ENCODE peak calls at places on chromosomes 7 and 10, in ten cellular contexts. One of them, this sample, is unnamed.

GRCh38 chr7:44256459-44256858 is 55.7 kb downstream of the YKT6 start:
- DNase-seq in SJSA1: no peak
- DNase-seq in heart left ventricle: peak
- DNase-seq in BJ: no peak
- DNase-seq in DND-41: no peak
- DNase-seq in dorsolateral prefrontal cortex: no peak
- DNase-seq in A549: no peak
- DNase-seq in NT2/D1: no peak
- DNase-seq in WERI-Rb-1: no peak
- DNase-seq in hepatocyte: no peak
- DNase-seq in this sample: no peak

GRCh38 chr7:66837661-66838060 is 83.4 kb upstream of the TMEM248 start:
- DNase-seq in SJSA1: no peak
- DNase-seq in heart left ventricle: no peak
- DNase-seq in BJ: no peak
- DNase-seq in DND-41: no peak
- DNase-seq in dorsolateral prefrontal cortex: no peak
- DNase-seq in A549: no peak
- DNase-seq in NT2/D1: no peak
- DNase-seq in WERI-Rb-1: no peak
- DNase-seq in hepatocyte: no peak
- DNase-seq in this sample: no peak

GRCh38 chr10:43292745-43293676 is 26.1 kb upstream of the RASGEF1A start:
- DNase-seq in SJSA1: no peak
- DNase-seq in heart left ventricle: peak
- DNase-seq in BJ: no peak
- DNase-seq in DND-41: peak
- DNase-seq in dorsolateral prefrontal cortex: peak
- DNase-seq in A549: peak
- DNase-seq in NT2/D1: no peak
- DNase-seq in WERI-Rb-1: peak
- DNase-seq in hepatocyte: peak
- DNase-seq in this sample: peak

GRCh38 chr7:151239837-151240459 is 7.7 kb downstream of the CHPF2 start:
- DNase-seq in SJSA1: no peak
- DNase-seq in heart left ventricle: no peak
- DNase-seq in BJ: no peak
- DNase-seq in DND-41: no peak
- DNase-seq in dorsolateral prefrontal cortex: peak
- DNase-seq in A549: no peak
- DNase-seq in NT2/D1: no peak
- DNase-seq in WERI-Rb-1: no peak
- DNase-seq in hepatocyte: no peak
- DNase-seq in this sample: no peak

GRCh38 chr7:104943502-104944343 is 70.3 kb upstream of the KMT2E start:
- DNase-seq in SJSA1: peak
- DNase-seq in heart left ventricle: peak
- DNase-seq in BJ: no peak
- DNase-seq in DND-41: peak
- DNase-seq in dorsolateral prefrontal cortex: no peak
- DNase-seq in A549: peak
- DNase-seq in NT2/D1: no peak
- DNase-seq in WERI-Rb-1: no peak
- DNase-seq in hepatocyte: peak
- DNase-seq in this sample: peak

GRCh38 chr7:111530356-111530668 is 32.0 kb downstream of the IMMP2L start:
- DNase-seq in SJSA1: no peak
- DNase-seq in heart left ventricle: no peak
- DNase-seq in BJ: no peak
- DNase-seq in DND-41: no peak
- DNase-seq in dorsolateral prefrontal cortex: no peak
- DNase-seq in A549: no peak
- DNase-seq in NT2/D1: no peak
- DNase-seq in WERI-Rb-1: no peak
- DNase-seq in hepatocyte: no peak
- DNase-seq in this sample: no peak

GRCh38 chr7:108454674-108455523 is 1.3 kb downstream of the NRCAM start:
- DNase-seq in SJSA1: no peak
- DNase-seq in heart left ventricle: no peak
- DNase-seq in BJ: no peak
- DNase-seq in DND-41: no peak
- DNase-seq in dorsolateral prefrontal cortex: peak
- DNase-seq in A549: peak
- DNase-seq in NT2/D1: peak
- DNase-seq in WERI-Rb-1: peak
- DNase-seq in hepatocyte: peak
- DNase-seq in this sample: no peak

GRCh38 chr7:27678617-27679260 is 16.1 kb upstream of the HIBADH start:
- DNase-seq in SJSA1: no peak
- DNase-seq in heart left ventricle: no peak
- DNase-seq in BJ: no peak
- DNase-seq in DND-41: no peak
- DNase-seq in dorsolateral prefrontal cortex: no peak
- DNase-seq in A549: peak
- DNase-seq in NT2/D1: no peak
- DNase-seq in WERI-Rb-1: no peak
- DNase-seq in hepatocyte: no peak
- DNase-seq in this sample: no peak

GRCh38 chr10:78535716-78536218 is 502.1 kb downstream of the RPS24 start:
- DNase-seq in SJSA1: no peak
- DNase-seq in heart left ventricle: no peak
- DNase-seq in BJ: no peak
- DNase-seq in DND-41: no peak
- DNase-seq in dorsolateral prefrontal cortex: no peak
- DNase-seq in A549: no peak
- DNase-seq in NT2/D1: no peak
- DNase-seq in WERI-Rb-1: no peak
- DNase-seq in hepatocyte: peak
- DNase-seq in this sample: no peak

DNA sequence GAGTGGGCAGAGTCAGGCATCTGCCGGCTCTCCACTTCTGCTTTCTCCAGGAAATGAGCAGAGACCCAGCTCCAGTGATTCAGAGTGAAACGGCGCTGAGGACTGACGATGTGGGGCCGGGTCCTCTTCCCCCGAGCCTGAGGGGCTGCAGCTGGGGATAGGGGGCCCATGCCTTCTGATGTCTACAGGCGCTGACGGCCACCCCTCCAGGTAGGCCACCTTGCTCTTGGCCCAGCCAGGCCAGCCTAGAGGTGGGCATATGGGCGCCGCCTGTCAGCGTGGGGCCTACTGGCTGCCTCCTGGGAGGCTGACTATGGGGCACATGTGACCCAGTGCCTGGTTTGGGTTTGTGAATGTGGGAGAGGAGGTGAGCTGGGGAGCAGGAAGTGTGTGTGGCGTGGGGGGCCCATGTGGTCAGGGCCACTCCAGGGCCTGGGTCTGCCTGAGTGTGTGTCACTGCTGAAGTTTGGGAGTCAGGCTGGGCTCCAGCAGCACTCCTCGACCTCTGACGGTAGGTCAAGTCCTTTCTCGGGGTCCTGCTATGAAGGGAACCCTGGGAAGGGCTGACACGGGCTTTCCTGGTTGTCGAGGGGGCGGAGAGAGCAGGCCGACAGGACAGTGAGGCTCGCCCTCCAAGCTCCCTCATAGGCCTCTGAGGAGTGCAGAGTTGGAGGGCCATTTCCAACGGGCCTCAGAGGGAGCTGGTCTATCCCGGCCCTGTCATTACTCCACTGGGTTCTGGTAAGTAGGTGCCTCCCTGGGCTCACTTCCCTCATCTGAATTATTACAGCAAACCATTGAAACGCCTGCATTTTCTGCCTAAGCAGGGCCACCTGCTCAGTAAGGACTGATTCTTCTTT is at the start of gene WDFY4:
- DNase-seq in SJSA1: no peak
- DNase-seq in heart left ventricle: peak
- DNase-seq in BJ: no peak
- DNase-seq in DND-41: no peak
- DNase-seq in dorsolateral prefrontal cortex: no peak
- DNase-seq in A549: no peak
- DNase-seq in NT2/D1: no peak
- DNase-seq in WERI-Rb-1: no peak
- DNase-seq in hepatocyte: no peak
- DNase-seq in this sample: peak
- H3K4me3 ChIP-seq in SJSA1: no peak
- H3K4me3 ChIP-seq in heart left ventricle: peak
- H3K4me3 ChIP-seq in BJ: no peak
- H3K4me3 ChIP-seq in DND-41: no peak
- H3K4me3 ChIP-seq in dorsolateral prefrontal cortex: peak
- H3K4me3 ChIP-seq in A549: no peak
- H3K4me3 ChIP-seq in NT2/D1: no peak
- H3K4me3 ChIP-seq in WERI-Rb-1: no peak
- H3K4me3 ChIP-seq in hepatocyte: no peak
- H3K4me3 ChIP-seq in this sample: peak

DNA sequence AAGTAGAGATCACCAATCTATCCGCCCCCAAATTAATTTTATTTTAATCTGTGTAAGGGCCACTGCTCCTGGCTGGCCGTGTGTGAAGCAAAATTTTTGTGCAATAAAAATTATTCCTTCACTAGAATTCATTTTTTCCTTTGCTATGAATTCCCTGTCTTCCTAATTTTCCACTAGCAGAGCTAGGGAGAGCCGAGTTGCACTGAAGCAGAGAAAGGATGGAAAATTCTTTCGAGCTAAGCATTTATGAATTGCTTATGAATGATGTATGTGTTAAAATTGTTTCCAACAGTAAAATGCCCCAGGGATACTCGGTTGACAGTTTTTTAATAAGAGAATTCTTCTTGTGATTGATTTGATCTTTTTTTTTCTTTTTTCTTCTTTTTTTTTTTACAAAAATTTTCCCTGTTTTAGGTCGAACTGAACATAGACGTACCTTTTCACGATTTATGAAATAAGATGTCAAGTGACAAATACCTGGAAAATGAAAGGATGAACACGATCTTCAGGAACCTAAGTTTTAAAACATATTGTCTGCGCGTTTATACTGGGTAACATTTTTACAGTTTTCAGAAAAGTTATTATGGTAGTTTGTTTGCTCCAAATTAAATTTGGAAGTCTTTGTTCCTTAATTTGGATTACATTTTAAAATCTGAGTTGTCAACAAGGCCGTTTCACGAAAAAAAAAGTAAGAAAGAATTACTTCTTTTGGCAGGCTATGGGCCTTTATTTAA is 288.8 kb upstream of the NFE2L3 start:
- DNase-seq in SJSA1: no peak
- DNase-seq in heart left ventricle: no peak
- DNase-seq in BJ: no peak
- DNase-seq in DND-41: no peak
- DNase-seq in dorsolateral prefrontal cortex: no peak
- DNase-seq in A549: no peak
- DNase-seq in NT2/D1: no peak
- DNase-seq in WERI-Rb-1: no peak
- DNase-seq in hepatocyte: no peak
- DNase-seq in this sample: no peak
- H3K4me3 ChIP-seq in SJSA1: no peak
- H3K4me3 ChIP-seq in heart left ventricle: peak
- H3K4me3 ChIP-seq in BJ: no peak
- H3K4me3 ChIP-seq in DND-41: no peak
- H3K4me3 ChIP-seq in dorsolateral prefrontal cortex: no peak
- H3K4me3 ChIP-seq in A549: peak
- H3K4me3 ChIP-seq in NT2/D1: no peak
- H3K4me3 ChIP-seq in WERI-Rb-1: peak
- H3K4me3 ChIP-seq in hepatocyte: no peak
- H3K4me3 ChIP-seq in this sample: peak

DNA sequence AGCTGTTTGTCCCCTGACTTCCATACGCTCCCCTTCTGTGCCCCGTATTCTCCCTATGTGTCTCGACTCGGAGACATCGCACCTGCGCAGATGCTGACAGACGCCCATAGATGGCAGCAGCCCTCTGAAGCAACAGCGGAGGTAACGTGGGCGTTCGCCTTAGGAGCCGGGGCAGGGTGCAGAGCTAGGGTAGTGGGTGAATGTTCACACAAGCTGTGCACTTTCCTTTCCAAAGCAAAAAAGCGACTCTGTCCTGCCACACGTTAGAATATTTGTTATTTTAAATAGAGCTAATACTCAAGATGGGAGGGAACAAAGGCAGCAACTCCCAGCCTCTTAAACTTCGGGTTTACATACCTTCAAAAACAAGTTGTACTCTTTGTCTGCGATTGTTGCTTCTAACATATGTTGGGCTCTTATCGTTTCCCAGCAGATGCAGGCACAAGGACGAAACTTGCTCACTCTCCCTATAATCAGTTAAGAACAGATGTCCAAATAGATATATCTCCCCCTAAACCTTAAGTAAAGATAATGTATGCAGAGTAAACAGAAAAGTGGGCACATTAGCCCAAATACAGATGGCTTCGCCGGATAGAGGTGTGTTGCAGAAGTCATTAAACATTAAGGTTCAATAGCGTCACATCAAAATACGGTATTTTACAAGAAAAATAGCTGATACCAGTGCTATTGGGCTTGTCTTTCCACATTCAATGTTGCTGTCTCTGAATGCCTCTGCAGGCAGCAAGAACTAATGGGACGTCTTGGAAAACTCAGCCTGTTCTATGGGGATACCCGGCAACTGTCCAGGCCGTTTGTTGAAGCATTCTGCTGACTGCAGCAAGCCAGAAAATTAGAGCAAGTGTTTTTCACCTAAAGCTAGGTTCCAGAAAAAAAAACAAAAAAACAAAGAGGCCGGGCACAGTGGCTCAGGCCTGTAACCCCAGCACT is 340.3 kb upstream of the PRKCQ start:
- DNase-seq in SJSA1: no peak
- DNase-seq in heart left ventricle: peak
- DNase-seq in BJ: no peak
- DNase-seq in DND-41: peak
- DNase-seq in dorsolateral prefrontal cortex: peak
- DNase-seq in A549: peak
- DNase-seq in NT2/D1: peak
- DNase-seq in WERI-Rb-1: peak
- DNase-seq in hepatocyte: peak
- DNase-seq in this sample: peak
- H3K4me3 ChIP-seq in SJSA1: no peak
- H3K4me3 ChIP-seq in heart left ventricle: no peak
- H3K4me3 ChIP-seq in BJ: no peak
- H3K4me3 ChIP-seq in DND-41: no peak
- H3K4me3 ChIP-seq in dorsolateral prefrontal cortex: peak
- H3K4me3 ChIP-seq in A549: peak
- H3K4me3 ChIP-seq in NT2/D1: no peak
- H3K4me3 ChIP-seq in WERI-Rb-1: no peak
- H3K4me3 ChIP-seq in hepatocyte: no peak
- H3K4me3 ChIP-seq in this sample: no peak

GRCh38 chr7:128344431-128344774 is 695 bp upstream of the RBM28 start:
- DNase-seq in SJSA1: no peak
- DNase-seq in heart left ventricle: no peak
- DNase-seq in BJ: no peak
- DNase-seq in DND-41: no peak
- DNase-seq in dorsolateral prefrontal cortex: no peak
- DNase-seq in A549: no peak
- DNase-seq in NT2/D1: no peak
- DNase-seq in WERI-Rb-1: no peak
- DNase-seq in hepatocyte: no peak
- DNase-seq in this sample: no peak
- H3K4me3 ChIP-seq in SJSA1: no peak
- H3K4me3 ChIP-seq in heart left ventricle: no peak
- H3K4me3 ChIP-seq in BJ: no peak
- H3K4me3 ChIP-seq in DND-41: peak
- H3K4me3 ChIP-seq in dorsolateral prefrontal cortex: peak
- H3K4me3 ChIP-seq in A549: peak
- H3K4me3 ChIP-seq in NT2/D1: no peak
- H3K4me3 ChIP-seq in WERI-Rb-1: no peak
- H3K4me3 ChIP-seq in hepatocyte: no peak
- H3K4me3 ChIP-seq in this sample: no peak

This sample was measured in OCI-LY7.